ENCODE peak calls at places on chromosome 3, in eight cellular contexts. D is fibroblast of the aortic adventitia, H is GM10248, B is progenitor cell of endocrine pancreas, I is fibroblast of lung, J is body of pancreas, U is WTC11, O is stomach. T is an unnamed sample.

GRCh38 chr3:97821413-97821809 is 400 bp upstream of the CRYBG3 start:
- DNase-seq in D (peak), H (peak), B (peak), I (peak), J (peak), U (peak), O (peak), T (peak)

GRCh38 chr3:196274585-196274984 is 12.9 kb downstream of the PCYT1A start:
- DNase-seq in D (no peak), H (peak), B (no peak), I (peak), J (no peak), U (no peak), O (no peak), T (peak)

GRCh38 chr3:141227752-141228151 is 3.9 kb upstream of the PXYLP1 start:
- DNase-seq in D (peak), H (no peak), B (no peak), I (peak), J (no peak), U (no peak), O (no peak), T (no peak)

GRCh38 chr3:59451041-59451763 is 401.4 kb upstream of the CFAP20DC start:
- DNase-seq in D (peak), H (peak), B (no peak), I (peak), J (peak), U (no peak), O (no peak), T (peak)

GRCh38 chr3:114685053-114685630 is 391.3 kb downstream of the TIGIT start:
- DNase-seq in D (no peak), H (no peak), B (no peak), I (no peak), J (no peak), U (no peak), O (peak), T (no peak)

GRCh38 chr3:159804726-159805410 is 183.8 kb upstream of the IL12A start:
- DNase-seq in D (peak), H (peak), B (peak), I (peak), J (peak), U (peak), O (peak), T (no peak)

GRCh38 chr3:191369081-191370010 is 39.0 kb upstream of the UTS2B start:
- DNase-seq in D (peak), H (no peak), B (no peak), I (no peak), J (no peak), U (no peak), O (no peak), T (no peak)

GRCh38 chr3:152742368-152743347 is 92.3 kb upstream of the P2RY1 start:
- DNase-seq in D (no peak), H (no peak), B (no peak), I (no peak), J (no peak), U (no peak), O (no peak), T (no peak)

GRCh38 chr3:108100906-108101305 is 10.1 kb upstream of the CD47 start:
- DNase-seq in D (no peak), H (peak), B (no peak), I (no peak), J (no peak), U (no peak), O (no peak), T (no peak)

GRCh38 chr3:98617841-98618240 is 24.4 kb upstream of the CPOX start:
- DNase-seq in D (no peak), H (no peak), B (no peak), I (no peak), J (no peak), U (no peak), O (no peak), T (no peak)

GRCh38 chr3:134334901-134335280 is 39.4 kb downstream of the AMOTL2 start:
- DNase-seq in D (no peak), H (no peak), B (no peak), I (no peak), J (no peak), U (no peak), O (no peak), T (no peak)

GRCh38 chr3:100745617-100746016 is 36.3 kb downstream of the TFG start:
- DNase-seq in D (no peak), H (no peak), B (no peak), I (no peak), J (no peak), U (no peak), O (no peak), T (no peak)

GRCh38 chr3:133595341-133595740 is 21.9 kb downstream of the CDV3 start:
- DNase-seq in D (peak), H (peak), B (no peak), I (peak), J (no peak), U (no peak), O (no peak), T (no peak)

GRCh38 chr3:194072097-194072428 is 63.9 kb upstream of the HES1 start:
- DNase-seq in D (no peak), H (no peak), B (no peak), I (peak), J (no peak), U (no peak), O (no peak), T (no peak)

GRCh38 chr3:112776000-112776399 is 70.7 kb downstream of the CD200R1L start:
- DNase-seq in D (peak), H (no peak), B (no peak), I (no peak), J (no peak), U (no peak), O (no peak), T (no peak)

DNA sequence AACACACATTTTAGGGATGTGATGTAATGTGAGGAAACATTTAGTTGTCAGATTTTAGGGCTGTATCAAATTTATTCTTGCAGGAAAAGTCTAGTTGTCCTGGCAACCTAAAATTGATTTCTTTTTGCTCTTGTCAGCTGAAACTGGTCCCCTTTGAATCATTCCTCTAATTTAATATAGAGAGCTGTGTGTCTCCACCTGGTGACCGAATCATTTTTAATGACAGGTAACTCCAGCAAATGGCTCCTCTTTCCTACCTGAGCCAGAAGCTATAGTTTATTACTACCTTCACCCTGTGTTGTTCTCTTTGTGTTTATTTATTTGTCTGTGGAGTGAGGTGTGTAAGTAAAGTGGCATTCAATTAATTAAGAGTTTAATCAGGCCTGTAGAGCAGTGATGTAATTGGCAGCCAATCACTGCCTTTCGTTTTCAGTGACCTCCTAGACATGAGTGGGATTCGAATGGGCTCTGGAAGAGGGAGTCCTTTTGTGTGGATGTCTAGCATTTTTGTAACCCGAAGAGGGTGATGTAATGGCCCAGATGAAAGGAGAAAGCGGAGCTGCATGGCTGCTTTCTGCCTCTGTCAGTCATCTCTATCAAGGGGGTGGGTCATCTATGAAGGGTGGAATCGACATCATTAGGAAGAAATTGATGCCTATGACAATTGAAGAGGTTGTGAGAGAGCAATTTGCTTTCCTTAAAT is 125.9 kb downstream of the LPP start:
- DNase-seq in D (no peak), H (no peak), B (no peak), I (peak), J (no peak), U (no peak), O (no peak), T (no peak)
- TF ChIP-seq CTCF in D (no peak), H (no peak), B (no peak), I (no peak), J (no peak), U (no peak), O (no peak), T (no peak)

DNA sequence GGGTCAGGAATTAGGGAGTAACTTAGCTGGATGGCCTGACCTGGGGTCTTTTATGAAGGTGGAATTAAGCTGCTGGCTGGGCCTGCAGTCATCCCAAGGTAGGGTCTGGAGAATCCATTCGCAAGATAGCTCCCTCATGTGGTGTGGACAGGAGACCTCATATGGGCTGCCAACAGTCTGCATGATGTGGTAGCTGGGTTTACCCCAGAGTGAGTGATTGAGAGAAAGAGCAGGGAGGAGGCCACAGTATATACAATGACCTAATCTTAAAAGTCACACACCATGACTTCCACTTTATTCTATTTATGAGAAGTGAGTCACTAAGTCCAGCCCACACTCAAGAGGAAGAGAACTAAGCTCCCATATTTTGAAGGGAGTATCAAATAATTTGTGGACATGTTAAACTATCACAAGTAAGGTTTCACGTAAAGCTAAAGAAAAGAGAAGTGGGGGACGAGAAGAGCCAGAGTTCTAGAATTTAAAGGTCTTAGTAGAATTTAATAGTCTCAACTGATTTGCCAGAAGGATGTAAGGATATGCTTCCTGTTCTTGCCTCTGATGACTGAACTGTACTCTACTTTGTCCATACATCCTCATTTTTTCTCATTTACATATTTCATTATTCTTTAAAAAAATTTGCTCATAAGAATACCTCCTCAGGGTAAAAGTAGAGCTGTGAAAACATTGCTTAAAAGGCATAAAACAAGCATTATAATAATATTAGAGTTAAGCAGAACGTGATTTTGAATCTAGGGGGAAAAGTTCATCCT is 184.4 kb downstream of the PEX5L start:
- DNase-seq in D (peak), H (peak), B (no peak), I (peak), J (no peak), U (peak), O (no peak), T (no peak)
- TF ChIP-seq CTCF in D (no peak), H (peak), B (no peak), I (peak), J (no peak), U (no peak), O (no peak), T (no peak)

GRCh38 chr3:117103645-117104044 is 394.1 kb downstream of the TUSC7 start:
- DNase-seq in D (no peak), H (no peak), B (no peak), I (no peak), J (no peak), U (no peak), O (no peak), T (no peak)
- TF ChIP-seq CTCF in D (no peak), H (no peak), B (peak), I (no peak), J (no peak), U (no peak), O (no peak), T (no peak)

GRCh38 chr3:31610700-31611275 is 78.1 kb downstream of the STT3B start:
- DNase-seq in D (peak), H (no peak), B (no peak), I (peak), J (peak), U (no peak), O (no peak), T (no peak)
- TF ChIP-seq CTCF in D (peak), H (peak), B (peak), I (peak), J (peak), U (no peak), O (no peak), T (peak)

GRCh38 chr3:15305366-15305844 is 27.0 kb downstream of the SH3BP5 start:
- DNase-seq in D (peak), H (no peak), B (peak), I (peak), J (no peak), U (peak), O (no peak), T (no peak)
- TF ChIP-seq CTCF in D (peak), H (no peak), B (peak), I (peak), J (no peak), U (peak), O (peak), T (no peak)

GRCh38 chr3:122982202-122983185 is 45.1 kb downstream of the SEMA5B start:
- DNase-seq in D (no peak), H (no peak), B (no peak), I (no peak), J (no peak), U (peak), O (no peak), T (no peak)
- TF ChIP-seq CTCF in D (peak), H (no peak), B (no peak), I (no peak), J (no peak), U (no peak), O (no peak), T (no peak)

DNA sequence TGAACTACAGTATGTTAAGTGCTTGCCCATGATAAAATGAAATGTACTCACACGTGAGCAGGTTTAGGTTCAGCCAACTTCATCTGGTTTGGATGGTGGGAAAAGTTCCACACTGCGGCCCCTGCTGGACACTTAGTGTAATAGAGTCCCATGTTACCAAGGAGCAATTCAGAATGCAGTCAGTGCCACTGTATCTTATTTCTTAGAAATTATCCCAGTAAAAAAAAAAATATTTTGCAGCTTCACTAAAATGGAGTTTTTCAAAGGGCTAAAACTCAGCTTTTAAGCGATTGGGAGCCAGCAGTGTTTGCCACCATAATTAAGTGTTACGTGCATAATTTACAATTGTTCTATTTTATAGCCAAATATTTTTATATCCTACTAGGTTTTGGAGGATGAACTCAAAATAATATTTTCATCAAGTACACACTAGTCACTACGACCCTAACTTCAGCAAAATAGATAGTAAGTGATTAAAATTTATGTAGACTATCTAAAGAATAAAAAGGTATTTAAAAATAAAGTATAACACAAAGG is 371.7 kb upstream of the GBE1 start:
- DNase-seq in D (peak), H (peak), B (peak), I (peak), J (peak), U (peak), O (peak), T (no peak)
- TF ChIP-seq CTCF in D (peak), H (peak), B (peak), I (peak), J (peak), U (peak), O (peak), T (peak)